ENCODE peak calls at places on chromosomes 7 and 10, in ten cellular contexts. F is uterus, R is astrocyte of the spinal cord, V is cardiac fibroblast, M is MCF 10A, J is ovary, H is pancreas, T is GM10248, Y is lower lobe of right lung, Z is PC-3. P is an unnamed sample.
A peak's percentile ranks its signal among the peaks of the same experiment; 100 is the strongest.

GRCh38 chr7:2760098-2760889 is 72.3 kb downstream of the AMZ1 start:
- DNase-seq in F (peak; percentile 72), R (peak; percentile 43), V (peak; percentile 64), M (peak; percentile 26), J (peak; percentile 85), H (no peak), T (no peak), Y (peak; percentile 72), Z (peak; percentile 62), P (no peak)

GRCh38 chr10:78945838-78946237 is 122.9 kb upstream of the ZMIZ1 start:
- DNase-seq in F (no peak), R (no peak), V (no peak), M (no peak), J (no peak), H (no peak), T (no peak), Y (no peak), Z (no peak), P (no peak)

GRCh38 chr7:3338161-3338560 is 37.1 kb downstream of the SDK1 start:
- DNase-seq in F (no peak), R (no peak), V (no peak), M (peak; percentile 20), J (no peak), H (no peak), T (no peak), Y (no peak), Z (peak; percentile 31), P (no peak)

GRCh38 chr10:125080296-125080695 is 80.1 kb downstream of the CTBP2 start:
- DNase-seq in F (no peak), R (no peak), V (no peak), M (no peak), J (no peak), H (no peak), T (no peak), Y (no peak), Z (no peak), P (no peak)

GRCh38 chr10:78299861-78300453 is 266.3 kb downstream of the RPS24 start:
- DNase-seq in F (peak; percentile 45), R (peak; percentile 29), V (no peak), M (no peak), J (no peak), H (no peak), T (no peak), Y (peak; percentile 66), Z (no peak), P (peak; percentile 27)

GRCh38 chr7:38542156-38542555 is 89.0 kb downstream of the AMPH start:
- DNase-seq in F (no peak), R (no peak), V (no peak), M (peak; percentile 11), J (no peak), H (no peak), T (no peak), Y (no peak), Z (no peak), P (no peak)

GRCh38 chr10:44636625-44637024 is 251.7 kb upstream of the CXCL12 start:
- DNase-seq in F (no peak), R (no peak), V (no peak), M (no peak), J (no peak), H (no peak), T (no peak), Y (no peak), Z (peak; percentile 69), P (no peak)

GRCh38 chr7:31948041-31948440 is 122.2 kb downstream of the PDE1C start:
- DNase-seq in F (no peak), R (peak; percentile 93), V (peak; percentile 91), M (peak; percentile 62), J (no peak), H (no peak), T (no peak), Y (no peak), Z (peak; percentile 93), P (no peak)

GRCh38 chr10:118332948-118333710 is 9.0 kb downstream of the FAM204A start:
- DNase-seq in F (no peak), R (no peak), V (peak; percentile 46), M (peak; percentile 53), J (no peak), H (no peak), T (no peak), Y (no peak), Z (peak; percentile 18), P (no peak)

GRCh38 chr7:24979470-24979862 is 512 bp downstream of the OSBPL3 start:
- DNase-seq in F (peak; percentile 26), R (no peak), V (peak; percentile 78), M (peak; percentile 79), J (peak; percentile 71), H (peak; percentile 45), T (peak; percentile 75), Y (peak; percentile 81), Z (peak; percentile 66), P (peak; percentile 64)

GRCh38 chr10:71354771-71355170 is 35.7 kb downstream of the SLC29A3 start:
- DNase-seq in F (no peak), R (no peak), V (peak; percentile 24), M (no peak), J (no peak), H (no peak), T (no peak), Y (no peak), Z (no peak), P (no peak)

GRCh38 chr10:88243202-88243744 is 339.8 kb downstream of the RNLS start:
- DNase-seq in F (no peak), R (no peak), V (peak; percentile 64), M (no peak), J (no peak), H (no peak), T (no peak), Y (no peak), Z (no peak), P (no peak)

GRCh38 chr10:121983828-121984227 is 5.1 kb upstream of the TACC2 start:
- DNase-seq in F (no peak), R (no peak), V (no peak), M (no peak), J (no peak), H (peak; percentile 24), T (no peak), Y (no peak), Z (no peak), P (no peak)

GRCh38 chr10:70992436-70992835 is 104.1 kb upstream of the PCBD1 start:
- DNase-seq in F (no peak), R (no peak), V (no peak), M (no peak), J (no peak), H (no peak), T (no peak), Y (no peak), Z (no peak), P (no peak)

DNA sequence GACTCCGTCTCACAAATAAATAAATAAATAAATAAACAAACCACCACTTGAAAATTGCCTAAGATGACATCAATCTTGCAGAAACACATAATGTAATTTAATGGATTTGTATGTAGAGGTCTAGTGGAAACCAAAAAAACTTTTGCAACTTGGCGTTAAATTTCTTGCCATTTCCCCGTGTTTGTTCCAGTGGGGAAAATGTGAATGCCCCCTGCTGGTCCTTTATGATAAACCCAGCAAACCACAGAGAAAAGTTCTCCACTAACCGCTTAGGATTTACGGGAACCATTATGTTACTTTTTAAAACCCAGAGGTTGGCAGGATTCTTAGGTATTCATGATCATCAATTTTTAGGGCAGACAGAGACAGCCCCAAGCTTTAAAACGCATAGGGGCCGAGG is 32.5 kb downstream of the LAMB4 start:
- DNase-seq in F (no peak), R (no peak), V (peak; percentile 60), M (peak; percentile 66), J (no peak), H (no peak), T (no peak), Y (no peak), Z (peak; percentile 59), P (no peak)
- TF ChIP-seq CTCF in F (no peak), R (peak; percentile 37), V (peak; percentile 52), M (peak; percentile 42), J (no peak), H (peak; percentile 41), T (peak; percentile 8), Y (peak; percentile 36), Z (peak; percentile 73), P (no peak)

GRCh38 chr7:79612903-79613302 is 159.4 kb upstream of the MAGI2 start:
- DNase-seq in F (no peak), R (no peak), V (no peak), M (no peak), J (no peak), H (no peak), T (no peak), Y (no peak), Z (no peak), P (no peak)
- TF ChIP-seq CTCF in F (no peak), R (no peak), V (no peak), M (no peak), J (no peak), H (no peak), T (no peak), Y (no peak), Z (no peak), P (no peak)

GRCh38 chr7:73340514-73340913 is 12.6 kb downstream of the FKBP6 start:
- DNase-seq in F (no peak), R (no peak), V (no peak), M (no peak), J (no peak), H (no peak), T (no peak), Y (no peak), Z (no peak), P (no peak)

GRCh38 chr7:73343671-73344380 is 15.9 kb downstream of the FKBP6 start:
- DNase-seq in F (no peak), R (no peak), V (no peak), M (no peak), J (no peak), H (no peak), T (no peak), Y (no peak), Z (no peak), P (no peak)

GRCh38 chr7:73341877-73342276 is 13.9 kb downstream of the FKBP6 start:
- DNase-seq in F (no peak), R (peak; percentile 74), V (peak; percentile 82), M (peak; percentile 54), J (no peak), H (no peak), T (no peak), Y (no peak), Z (peak; percentile 32), P (no peak)

GRCh38 chr7:73345538-73345937 is 17.6 kb downstream of the FKBP6 start:
- DNase-seq in F (no peak), R (no peak), V (no peak), M (no peak), J (no peak), H (no peak), T (no peak), Y (no peak), Z (no peak), P (no peak)

GRCh38 chr7:73342645-73343044 is 14.7 kb downstream of the FKBP6 start:
- DNase-seq in F (peak; percentile 25), R (peak; percentile 60), V (peak; percentile 68), M (peak; percentile 35), J (no peak), H (peak; percentile 33), T (no peak), Y (no peak), Z (peak; percentile 8), P (no peak)
- TF ChIP-seq CTCF in F (peak; percentile 49), R (peak; percentile 67), V (peak; percentile 60), M (peak; percentile 35), J (no peak), H (peak; percentile 18), T (no peak), Y (peak; percentile 25), Z (peak; percentile 50), P (no peak)

DNA sequence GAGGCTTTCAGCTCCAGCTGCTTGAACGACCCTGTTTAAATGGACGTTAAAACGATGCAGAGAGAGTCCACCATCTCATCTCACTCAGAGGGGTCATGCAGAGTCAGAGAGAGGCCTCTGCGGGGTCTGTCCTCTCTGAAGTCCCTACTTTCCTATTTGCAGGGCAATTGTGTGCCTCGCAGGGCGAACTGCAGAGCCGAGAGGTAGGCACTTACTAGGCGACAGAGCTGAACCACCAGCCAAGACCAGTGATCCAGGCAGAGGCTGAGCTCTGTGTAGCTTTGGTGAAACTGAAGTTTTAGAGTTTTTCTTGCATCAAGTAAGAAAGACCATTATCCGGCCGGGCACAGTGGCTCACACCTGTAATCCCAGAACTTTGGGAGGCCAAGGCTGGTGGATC is 64.1 kb upstream of the CUX1 start:
- DNase-seq in F (no peak), R (no peak), V (no peak), M (no peak), J (no peak), H (no peak), T (no peak), Y (no peak), Z (no peak), P (no peak)
- TF ChIP-seq CTCF in F (no peak), R (no peak), V (no peak), M (no peak), J (no peak), H (no peak), T (no peak), Y (no peak), Z (no peak), P (no peak)